ENCODE peak calls at places on chromosomes 4 and X, in five cellular contexts. One of them, this sample, is unnamed.

GRCh38 chr4:130306566-130306965 is 1210.6 kb downstream of the C4orf33 start:
- DNase-seq in NCI-H82: peak
- DNase-seq in choroid plexus epithelial cell: no peak
- DNase-seq in lung: no peak
- DNase-seq in NCI-H1092: no peak
- DNase-seq in this sample: no peak

GRCh38 chr4:158667651-158668198 is 4.0 kb downstream of the C4orf46 start:
- DNase-seq in lung: no peak
- DNase-seq in choroid plexus epithelial cell: peak
- DNase-seq in NCI-H82: peak
- DNase-seq in NCI-H1092: no peak
- DNase-seq in this sample: peak

GRCh38 chrX:43481601-43482000 is 174.5 kb upstream of the MAOA start:
- DNase-seq in choroid plexus epithelial cell: no peak
- DNase-seq in lung: no peak
- DNase-seq in NCI-H82: peak
- DNase-seq in NCI-H1092: no peak
- DNase-seq in this sample: no peak

GRCh38 chrX:69556094-69557011 is 52.2 kb downstream of the NALF2 start:
- DNase-seq in NCI-H1092: no peak
- DNase-seq in lung: peak
- DNase-seq in NCI-H82: peak
- DNase-seq in choroid plexus epithelial cell: peak
- DNase-seq in this sample: peak

GRCh38 chrX:2264179-2265030 is 236.4 kb downstream of the DHRSX start:
- DNase-seq in NCI-H1092: no peak
- DNase-seq in lung: no peak
- DNase-seq in NCI-H82: no peak
- DNase-seq in choroid plexus epithelial cell: no peak
- DNase-seq in this sample: no peak

GRCh38 chr4:7503597-7503996 is 68.9 kb upstream of the PSAPL1 start:
- DNase-seq in NCI-H1092: no peak
- DNase-seq in choroid plexus epithelial cell: no peak
- DNase-seq in lung: no peak
- DNase-seq in NCI-H82: no peak
- DNase-seq in this sample: no peak

GRCh38 chr4:138232364-138232763 is 9.8 kb downstream of the SLC7A11 start:
- DNase-seq in choroid plexus epithelial cell: no peak
- DNase-seq in NCI-H82: no peak
- DNase-seq in NCI-H1092: no peak
- DNase-seq in lung: no peak
- DNase-seq in this sample: no peak

GRCh38 chrX:11209798-11210197 is 83.4 kb upstream of the AMELX start:
- DNase-seq in lung: no peak
- DNase-seq in NCI-H1092: no peak
- DNase-seq in NCI-H82: no peak
- DNase-seq in choroid plexus epithelial cell: peak
- DNase-seq in this sample: no peak

GRCh38 chr4:125317526-125317880 is 2.7 kb downstream of the FAT4 start:
- DNase-seq in NCI-H82: peak
- DNase-seq in choroid plexus epithelial cell: peak
- DNase-seq in NCI-H1092: no peak
- DNase-seq in lung: no peak
- DNase-seq in this sample: no peak

GRCh38 chrX:30713061-30713525 is 59.9 kb downstream of the GK start:
- DNase-seq in lung: peak
- DNase-seq in NCI-H82: peak
- DNase-seq in NCI-H1092: peak
- DNase-seq in choroid plexus epithelial cell: peak
- DNase-seq in this sample: peak

GRCh38 chr4:16083217-16084191 is at the start of gene PROM1:
- DNase-seq in lung: no peak
- DNase-seq in NCI-H1092: peak
- DNase-seq in NCI-H82: peak
- DNase-seq in choroid plexus epithelial cell: no peak
- DNase-seq in this sample: no peak

GRCh38 chrX:150575415-150575814 is 7.0 kb downstream of the MTM1 start:
- DNase-seq in NCI-H1092: no peak
- DNase-seq in NCI-H82: no peak
- DNase-seq in choroid plexus epithelial cell: peak
- DNase-seq in lung: peak
- DNase-seq in this sample: peak

GRCh38 chr4:184536881-184537248 is 62.5 kb upstream of the IRF2 start:
- DNase-seq in NCI-H82: no peak
- DNase-seq in lung: no peak
- DNase-seq in NCI-H1092: no peak
- DNase-seq in choroid plexus epithelial cell: peak
- DNase-seq in this sample: no peak

GRCh38 chr4:103400405-103400804 is 202.3 kb upstream of the CENPE start:
- DNase-seq in NCI-H82: peak
- DNase-seq in choroid plexus epithelial cell: peak
- DNase-seq in NCI-H1092: no peak
- DNase-seq in lung: no peak
- DNase-seq in this sample: peak

GRCh38 chrX:9166566-9166909 is 132.6 kb upstream of the FAM9B start:
- DNase-seq in NCI-H1092: no peak
- DNase-seq in NCI-H82: no peak
- DNase-seq in choroid plexus epithelial cell: no peak
- DNase-seq in lung: no peak
- DNase-seq in this sample: no peak

GRCh38 chr4:138632856-138633255 is 382.7 kb upstream of the NOCT start:
- DNase-seq in NCI-H82: no peak
- DNase-seq in NCI-H1092: no peak
- DNase-seq in lung: no peak
- DNase-seq in choroid plexus epithelial cell: no peak
- DNase-seq in this sample: no peak

GRCh38 chr4:76984127-76984526 is 34.6 kb downstream of the SEPTIN11 start:
- DNase-seq in NCI-H1092: no peak
- DNase-seq in NCI-H82: no peak
- DNase-seq in lung: no peak
- DNase-seq in choroid plexus epithelial cell: peak
- DNase-seq in this sample: peak

GRCh38 chr4:22416403-22416802 is 99.5 kb downstream of the ADGRA3 start:
- DNase-seq in NCI-H82: peak
- DNase-seq in choroid plexus epithelial cell: peak
- DNase-seq in lung: no peak
- DNase-seq in NCI-H1092: no peak
- DNase-seq in this sample: no peak

GRCh38 chr4:105426187-105426897 is 47.5 kb downstream of the PPA2 start:
- DNase-seq in NCI-H82: no peak
- DNase-seq in lung: no peak
- DNase-seq in choroid plexus epithelial cell: no peak
- DNase-seq in NCI-H1092: no peak
- DNase-seq in this sample: no peak

GRCh38 chrX:56736219-56736618 is 7.2 kb downstream of the NBDY start:
- DNase-seq in choroid plexus epithelial cell: no peak
- DNase-seq in lung: no peak
- DNase-seq in NCI-H1092: no peak
- DNase-seq in NCI-H82: no peak
- DNase-seq in this sample: no peak

GRCh38 chrX:19883878-19884277 is 3.5 kb downstream of the SH3KBP1 start:
- DNase-seq in NCI-H1092: no peak
- DNase-seq in choroid plexus epithelial cell: no peak
- DNase-seq in NCI-H82: no peak
- DNase-seq in lung: no peak
- DNase-seq in this sample: peak

GRCh38 chrX:115030635-115031034 is 13.2 kb upstream of the IL13RA2 start:
- DNase-seq in NCI-H1092: no peak
- DNase-seq in lung: no peak
- DNase-seq in choroid plexus epithelial cell: no peak
- DNase-seq in NCI-H82: no peak
- DNase-seq in this sample: no peak

This sample was measured in A172.